ENCODE peak calls at places on chromosomes 11 and 22, in seven cellular contexts. Z is stimulated activated CD8-positive, alpha-beta memory T cell treated with anti-CD3 and anti-CD28 coated beads, Interleukin-15, amount 100 ng/mL, for 24 hours; I is Calu3; W is GM23248; V is anterior cingulate cortex; Q is lower lobe of right lung; A is mesendoderm. K is an unnamed sample.

GRCh38 chr11:27211370-27212127 is 151.5 kb downstream of the CCDC34 start:
- DNase-seq in Z (no peak), I (no peak), W (peak), V (no peak), Q (no peak), A (no peak), K (no peak)

GRCh38 chr11:2121227-2122130 is 17.7 kb downstream of the IGF2 start:
- DNase-seq in Z (no peak), I (no peak), W (no peak), V (no peak), Q (peak), A (no peak), K (no peak)

GRCh38 chr22:31206896-31207687 is 5.0 kb upstream of the LIMK2 start:
- DNase-seq in Z (no peak), I (peak), W (no peak), V (no peak), Q (peak), A (no peak), K (no peak)

GRCh38 chr11:26331911-26332571 is at the start of gene ANO3:
- DNase-seq in Z (no peak), I (peak), W (peak), V (peak), Q (peak), A (peak), K (no peak)

GRCh38 chr11:16873289-16873688 is 134.8 kb downstream of the C11orf58 start:
- DNase-seq in Z (no peak), I (no peak), W (no peak), V (no peak), Q (no peak), A (peak), K (no peak)

GRCh38 chr22:46622081-46622521 is 1.9 kb downstream of the GRAMD4 start:
- DNase-seq in Z (no peak), I (no peak), W (no peak), V (peak), Q (peak), A (no peak), K (no peak)

GRCh38 chr11:83724704-83725114 is 438.5 kb upstream of the CCDC90B start:
- DNase-seq in Z (no peak), I (peak), W (peak), V (peak), Q (peak), A (peak), K (no peak)

GRCh38 chr11:11444027-11444799 is 91.2 kb upstream of the CSNK2A3 start:
- DNase-seq in Z (no peak), I (no peak), W (peak), V (no peak), Q (no peak), A (no peak), K (no peak)

GRCh38 chr11:59901306-59901705 is 22.7 kb downstream of the OOSP3 start:
- DNase-seq in Z (no peak), I (peak), W (peak), V (no peak), Q (no peak), A (no peak), K (no peak)

GRCh38 chr22:35598396-35598710 is 18.8 kb downstream of the MB start:
- DNase-seq in Z (no peak), I (no peak), W (no peak), V (no peak), Q (no peak), A (no peak), K (no peak)

GRCh38 chr11:106540001-106540400 is 462.5 kb downstream of the AASDHPPT start:
- DNase-seq in Z (no peak), I (no peak), W (no peak), V (no peak), Q (no peak), A (no peak), K (no peak)

GRCh38 chr11:2803186-2804057 is 82.2 kb downstream of the CDKN1C start:
- DNase-seq in Z (no peak), I (no peak), W (no peak), V (no peak), Q (peak), A (no peak), K (no peak)

GRCh38 chr11:121352301-121352891 is 59.8 kb downstream of the SC5D start:
- DNase-seq in Z (no peak), I (no peak), W (no peak), V (peak), Q (no peak), A (no peak), K (no peak)

GRCh38 chr22:41264408-41264941 is 21.5 kb downstream of the RANGAP1 start:
- DNase-seq in Z (no peak), I (no peak), W (no peak), V (peak), Q (no peak), A (no peak), K (no peak)

GRCh38 chr22:27983361-27983791 is 64.3 kb upstream of the PITPNB start:
- DNase-seq in Z (no peak), I (no peak), W (no peak), V (no peak), Q (no peak), A (no peak), K (no peak)

GRCh38 chr22:40401532-40401931 is 31.1 kb downstream of the SGSM3 start:
- DNase-seq in Z (no peak), I (no peak), W (no peak), V (no peak), Q (peak), A (no peak), K (no peak)

GRCh38 chr11:2574043-2574552 is 125.7 kb downstream of the KCNQ1OT1 start:
- DNase-seq in Z (no peak), I (no peak), W (no peak), V (no peak), Q (peak), A (no peak), K (no peak)

GRCh38 chr11:24855951-24856350 is 359.1 kb downstream of the LUZP2 start:
- DNase-seq in Z (no peak), I (no peak), W (no peak), V (no peak), Q (no peak), A (no peak), K (no peak)

GRCh38 chr11:8082391-8083087 is 1.5 kb downstream of the TUB start:
- DNase-seq in Z (no peak), I (no peak), W (peak), V (no peak), Q (no peak), A (peak), K (no peak)

GRCh38 chr11:76837696-76838421 is 22.9 kb upstream of the ACER3 start:
- DNase-seq in Z (no peak), I (peak), W (no peak), V (no peak), Q (no peak), A (no peak), K (no peak)

GRCh38 chr11:58921778-58922390 is 17.4 kb upstream of the GLYATL1 start:
- DNase-seq in Z (no peak), I (no peak), W (no peak), V (no peak), Q (no peak), A (no peak), K (no peak)

GRCh38 chr11:62574363-62575057 is 819 bp upstream of the EEF1G start:
- DNase-seq in Z (no peak), I (peak), W (peak), V (no peak), Q (no peak), A (no peak), K (no peak)

GRCh38 chr11:47144541-47144940 is 32.1 kb downstream of the ARFGAP2 start:
- DNase-seq in Z (no peak), I (no peak), W (no peak), V (no peak), Q (no peak), A (no peak), K (no peak)

GRCh38 chr22:49368221-49368975 is 459.3 kb downstream of the BRD1 start:
- DNase-seq in Z (no peak), I (no peak), W (no peak), V (no peak), Q (peak), A (no peak), K (no peak)

GRCh38 chr11:64553554-64554201 is 37.3 kb upstream of the SLC22A12 start:
- DNase-seq in Z (peak), I (peak), W (peak), V (peak), Q (no peak), A (peak), K (no peak)

GRCh38 chr22:19696504-19697276 is 17.6 kb upstream of the SEPTIN5 start:
- DNase-seq in Z (no peak), I (no peak), W (no peak), V (no peak), Q (no peak), A (no peak), K (no peak)

GRCh38 chr22:19753090-19753842 is 7.3 kb upstream of the TBX1 start:
- DNase-seq in Z (no peak), I (no peak), W (no peak), V (no peak), Q (no peak), A (no peak), K (no peak)

K was measured in activated CD8-positive, alpha-beta memory T cell treated with anti-CD3 and anti-CD28 coated beads for 48 hours.